ENCODE peak calls at places on chromosomes 2 and 18, in six cellular contexts. F is HepG2, U is breast epithelium, G is A549, L is sigmoid colon, N is thyroid gland. S is an unnamed sample.

GRCh38 chr2:16678964-16679363 is 13.3 kb upstream of the CYRIA start:
- DNase-seq in U (no peak), N (no peak), L (no peak), F (no peak), G (no peak), S (no peak)

GRCh38 chr2:215654177-215654850 is 218.4 kb upstream of the FN1 start:
- DNase-seq in L (no peak), N (peak; percentile 22), G (no peak), F (no peak), U (no peak), S (no peak)

GRCh38 chr18:27423581-27423980 is 238.5 kb upstream of the CHST9 start:
- DNase-seq in F (no peak), N (no peak), L (no peak), G (no peak), U (no peak), S (no peak)

GRCh38 chr2:870426-870825 is 80.2 kb upstream of the SNTG2 start:
- DNase-seq in G (no peak), L (no peak), F (no peak), N (no peak), U (peak; percentile 10), S (peak; percentile 8)

GRCh38 chr2:229586746-229587705 is 127.3 kb downstream of the DNER start:
- DNase-seq in U (peak; percentile 71), L (peak; percentile 91), N (peak; percentile 78), F (peak; percentile 60), G (peak; percentile 76), S (peak; percentile 80)

GRCh38 chr2:34261701-34262100 is 662.6 kb upstream of the FAM98A start:
- DNase-seq in F (no peak), G (no peak), L (no peak), U (no peak), N (no peak), S (no peak)

GRCh38 chr2:71064754-71065621 is 3.5 kb upstream of the NAGK start:
- DNase-seq in F (no peak), G (no peak), N (no peak), L (no peak), U (no peak), S (no peak)

GRCh38 chr2:176155341-176156044 is 1.6 kb upstream of the HOXD3 start:
- DNase-seq in F (no peak), U (no peak), N (no peak), L (no peak), G (no peak), S (no peak)

GRCh38 chr2:199111461-199111860 is 346.3 kb downstream of the SATB2 start:
- DNase-seq in G (no peak), L (no peak), U (no peak), N (no peak), F (no peak), S (no peak)

GRCh38 chr2:176151199-176152099 is at the start of gene HOXD4:
- DNase-seq in U (no peak), G (no peak), N (no peak), F (no peak), L (no peak), S (no peak)

GRCh38 chr2:104434363-104434792 is 419.5 kb upstream of the POU3F3 start:
- DNase-seq in G (no peak), U (no peak), N (peak; percentile 66), L (no peak), F (no peak), S (peak; percentile 63)

GRCh38 chr2:37556256-37556655 is 115.2 kb downstream of the CDC42EP3 start:
- DNase-seq in U (no peak), F (no peak), N (no peak), L (no peak), G (no peak), S (no peak)

GRCh38 chr2:218010116-218010837 is 7.5 kb upstream of the TNS1 start:
- DNase-seq in L (peak; percentile 83), N (peak; percentile 67), F (no peak), G (peak; percentile 90), U (no peak), S (no peak)

GRCh38 chr2:218008060-218009040 is 5.6 kb upstream of the TNS1 start:
- DNase-seq in L (no peak), U (no peak), N (no peak), F (no peak), G (no peak), S (no peak)

GRCh38 chr2:218010838-218011616 is 8.2 kb upstream of the TNS1 start:
- DNase-seq in G (no peak), F (no peak), N (no peak), U (no peak), L (no peak), S (no peak)

GRCh38 chr2:218011641-218012040 is 8.8 kb upstream of the TNS1 start:
- DNase-seq in G (no peak), F (no peak), U (no peak), N (no peak), L (no peak), S (no peak)

DNA sequence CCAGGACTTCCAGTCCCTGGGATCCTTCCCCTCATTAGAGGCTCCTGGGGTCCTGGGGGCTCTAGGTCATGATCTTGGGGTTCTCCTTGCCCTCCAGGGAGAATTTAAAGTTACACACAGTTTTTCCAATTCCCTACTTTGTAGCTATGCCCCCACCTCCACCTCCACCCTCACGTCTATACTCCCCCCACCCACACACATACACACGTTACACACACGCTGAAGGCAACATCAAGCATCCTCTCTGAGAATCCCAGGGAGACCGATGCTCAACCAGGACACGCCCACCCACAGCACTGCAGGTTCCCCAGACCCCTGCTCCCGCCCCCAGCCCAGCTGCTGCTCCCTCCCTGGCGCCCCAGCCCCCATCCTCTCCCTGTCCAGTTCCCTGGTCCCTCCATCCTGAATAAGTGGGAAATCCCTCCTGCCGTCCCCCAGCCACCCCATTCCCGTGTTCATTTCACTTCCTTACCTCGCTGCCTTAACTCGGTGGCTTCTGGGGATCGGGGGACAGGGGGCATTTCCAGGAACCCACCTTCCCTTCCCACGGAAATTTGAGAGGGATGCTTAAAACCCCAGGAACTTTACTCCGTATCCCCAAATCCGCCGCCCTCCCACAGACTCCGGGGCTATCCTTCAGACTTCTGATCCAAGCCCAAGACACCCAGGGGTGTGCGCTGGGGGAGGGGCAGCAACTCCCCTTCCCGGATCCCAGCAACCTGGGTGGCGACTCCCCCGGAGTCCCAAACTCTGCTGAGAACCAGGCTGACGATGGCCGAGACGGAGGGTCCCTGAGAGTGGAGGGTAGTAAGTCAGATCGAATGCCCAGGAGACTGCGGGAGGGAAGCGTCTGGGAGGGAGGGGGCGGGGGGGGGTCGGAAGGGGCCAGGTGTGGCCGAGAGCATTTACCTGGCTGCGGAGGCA is 6.7 kb upstream of the TNS1 start:
- DNase-seq in U (no peak), G (peak; percentile 35), F (no peak), L (no peak), N (no peak), S (no peak)
- H3K27ac ChIP-seq in U (peak overlapping the region; percentile 62), G (peak overlapping the region; percentile 91), F (no peak overlapping the region), L (no peak overlapping the region), N (no peak overlapping the region), S (no peak overlapping the region)

GRCh38 chr18:8608795-8609673 is at the start of gene RAB12:
- DNase-seq in L (peak; percentile 94), G (peak; percentile 44), U (peak; percentile 83), F (peak; percentile 56), N (peak; percentile 89), S (peak; percentile 92)
- TF ChIP-seq POLR2A in L (no peak), G (peak; percentile 43), U (no peak), F (no peak), N (peak; percentile 32), S (peak; percentile 74)

GRCh38 chr18:10689231-10689953 is 163.6 kb downstream of the NAPG start:
- DNase-seq in G (no peak), U (no peak), N (no peak), F (no peak), L (no peak), S (no peak)
- H3K27ac ChIP-seq in G (no peak overlapping the region), U (no peak overlapping the region), N (no peak overlapping the region), F (no peak overlapping the region), L (no peak overlapping the region), S (no peak overlapping the region)

GRCh38 chr2:148614024-148614331 is 30.6 kb upstream of the EPC2 start:
- DNase-seq in N (peak; percentile 21), L (no peak), G (no peak), U (no peak), F (no peak), S (no peak)

GRCh38 chr2:148615446-148615845 is 29.1 kb upstream of the EPC2 start:
- DNase-seq in L (no peak), G (no peak), U (no peak), F (no peak), N (no peak), S (no peak)

GRCh38 chr2:148613231-148614023 is 31.1 kb upstream of the EPC2 start:
- DNase-seq in N (no peak), L (no peak), F (no peak), G (no peak), U (no peak), S (no peak)

GRCh38 chr2:148616696-148617095 is 27.9 kb upstream of the EPC2 start:
- DNase-seq in G (no peak), U (no peak), L (no peak), N (no peak), F (no peak), S (no peak)

GRCh38 chr2:148614332-148615049 is 30.1 kb upstream of the EPC2 start:
- DNase-seq in N (peak; percentile 65), G (peak; percentile 4), F (no peak), U (no peak), L (no peak), S (no peak)
- TF ChIP-seq POLR2A in N (no peak), G (no peak), F (no peak), U (no peak), L (no peak), S (no peak)